ENCODE peak calls at places on chromosome 10, in four cellular contexts. A is HepG2, L is K562, G is GM12878. M is an unnamed sample.

GRCh38 chr10:9243861-9244515 is 1189.5 kb downstream of the GATA3 start:
- DNase-seq in A (no peak), G (no peak), L (no peak), M (no peak)

GRCh38 chr10:88198023-88198422 is 334.6 kb downstream of the PTEN start:
- DNase-seq in G (no peak), L (no peak), A (no peak), M (no peak)

GRCh38 chr10:78685466-78686163 is 383.2 kb upstream of the ZMIZ1 start:
- DNase-seq in A (no peak), L (no peak), G (no peak), M (no peak)

GRCh38 chr10:12448729-12449391 is 99.5 kb downstream of the CAMK1D start:
- DNase-seq in A (no peak), L (peak), G (peak), M (no peak)

GRCh38 chr10:69748621-69749020 is 53.1 kb upstream of the COL13A1 start:
- DNase-seq in L (no peak), A (no peak), G (no peak), M (no peak)

GRCh38 chr10:98201760-98202159 is 66.2 kb downstream of the LOXL4 start:
- DNase-seq in A (no peak), L (no peak), G (no peak), M (no peak)

GRCh38 chr10:128025437-128025836 is 100.8 kb downstream of the MKI67 start:
- DNase-seq in A (no peak), L (no peak), G (no peak), M (no peak)

GRCh38 chr10:92839191-92840085 is 8.9 kb upstream of the EXOC6 start:
- DNase-seq in G (no peak), L (peak), A (peak), M (peak)

GRCh38 chr10:29276251-29276850 is 12.5 kb upstream of the LYZL1 start:
- DNase-seq in A (no peak), L (no peak), G (no peak), M (no peak)

GRCh38 chr10:71473671-71474599 is 77.2 kb downstream of the CDH23 start:
- DNase-seq in G (no peak), A (no peak), L (no peak), M (no peak)

GRCh38 chr10:70295321-70295720 is 11.5 kb upstream of the NPFFR1 start:
- DNase-seq in G (no peak), A (no peak), L (no peak), M (no peak)

GRCh38 chr10:48587101-48587500 is 17.8 kb downstream of the ARHGAP22 start:
- DNase-seq in L (no peak), A (no peak), G (no peak), M (no peak)

GRCh38 chr10:58179238-58179637 is 88.5 kb downstream of the IPMK start:
- DNase-seq in L (peak), G (no peak), A (no peak), M (no peak)

GRCh38 chr10:84194424-84195043 is at the start of gene CDHR1:
- DNase-seq in A (no peak), L (peak), G (no peak), M (peak)

GRCh38 chr10:86168256-86168655 is 198.3 kb downstream of the GRID1 start:
- DNase-seq in A (no peak), G (no peak), L (no peak), M (no peak)

GRCh38 chr10:33412261-33413092 is 78.0 kb upstream of the NRP1 start:
- DNase-seq in A (no peak), G (no peak), L (no peak), M (no peak)

GRCh38 chr10:60236869-60237524 is 152.7 kb downstream of the ANK3 start:
- DNase-seq in L (no peak), A (no peak), G (peak), M (no peak)

GRCh38 chr10:110305767-110306451 is 1.2 kb upstream of the SMNDC1 start:
- DNase-seq in A (peak), G (peak), L (peak), M (no peak)

GRCh38 chr10:132606031-132606491 is 68.5 kb downstream of the INPP5A start:
- DNase-seq in A (no peak), L (no peak), G (no peak), M (no peak)

GRCh38 chr10:52879181-52879607 is 106.6 kb upstream of the MBL2 start:
- DNase-seq in G (no peak), L (no peak), A (no peak), M (no peak)

GRCh38 chr10:119470920-119471702 is 71.4 kb downstream of the RGS10 start:
- DNase-seq in A (no peak), L (no peak), G (no peak), M (no peak)

GRCh38 chr10:33819206-33819605 is 484.7 kb upstream of the NRP1 start:
- DNase-seq in A (no peak), L (no peak), G (no peak), M (peak)

GRCh38 chr10:48603421-48604038 is 1.3 kb downstream of the ARHGAP22 start:
- DNase-seq in G (no peak), L (no peak), A (no peak), M (peak)

GRCh38 chr10:35379226-35380137 is 43.2 kb downstream of the CCNY start:
- DNase-seq in G (peak), L (peak), A (no peak), M (no peak)

GRCh38 chr10:76202777-76203176 is 771.4 kb downstream of the LRMDA start:
- DNase-seq in G (no peak), L (no peak), A (no peak), M (no peak)

GRCh38 chr10:48946891-48947500 is 7.4 kb upstream of the LRRC18 start:
- DNase-seq in L (no peak), G (no peak), A (no peak), M (no peak)

GRCh38 chr10:43237631-43238446 is 29.0 kb downstream of the RASGEF1A start:
- DNase-seq in L (no peak), A (no peak), G (no peak), M (no peak)

GRCh38 chr10:58513189-58514101 is 773 bp downstream of the BICC1 start:
- DNase-seq in G (no peak), L (no peak), A (no peak), M (no peak)

GRCh38 chr10:105691811-105692210 is 1050.7 kb downstream of the SORCS3 start:
- DNase-seq in A (no peak), G (no peak), L (no peak), M (no peak)

GRCh38 chr10:71263376-71263775 is 51.0 kb downstream of the UNC5B start:
- DNase-seq in L (no peak), A (no peak), G (no peak), M (no peak)

GRCh38 chr10:103758294-103758681 is 97.1 kb downstream of the SH3PXD2A start:
- DNase-seq in L (no peak), A (peak), G (no peak), M (no peak)

GRCh38 chr10:90998733-90999511 is 78.0 kb upstream of the ANKRD1 start:
- DNase-seq in L (no peak), A (no peak), G (no peak), M (no peak)

GRCh38 chr10:49502358-49502757 is 36.6 kb downstream of the ERCC6 start:
- DNase-seq in G (no peak), A (no peak), L (no peak), M (no peak)

GRCh38 chr10:89352802-89353201 is 25.0 kb downstream of the IFIT3 start:
- DNase-seq in G (no peak), A (no peak), L (peak), M (no peak)

GRCh38 chr10:33025910-33026309 is 67.9 kb upstream of the ITGB1 start:
- DNase-seq in L (no peak), G (no peak), A (no peak), M (no peak)

GRCh38 chr10:47036771-47037170 is 125.5 kb downstream of the PTPN20 start:
- DNase-seq in A (no peak), L (no peak), G (no peak), M (no peak)

DNA sequence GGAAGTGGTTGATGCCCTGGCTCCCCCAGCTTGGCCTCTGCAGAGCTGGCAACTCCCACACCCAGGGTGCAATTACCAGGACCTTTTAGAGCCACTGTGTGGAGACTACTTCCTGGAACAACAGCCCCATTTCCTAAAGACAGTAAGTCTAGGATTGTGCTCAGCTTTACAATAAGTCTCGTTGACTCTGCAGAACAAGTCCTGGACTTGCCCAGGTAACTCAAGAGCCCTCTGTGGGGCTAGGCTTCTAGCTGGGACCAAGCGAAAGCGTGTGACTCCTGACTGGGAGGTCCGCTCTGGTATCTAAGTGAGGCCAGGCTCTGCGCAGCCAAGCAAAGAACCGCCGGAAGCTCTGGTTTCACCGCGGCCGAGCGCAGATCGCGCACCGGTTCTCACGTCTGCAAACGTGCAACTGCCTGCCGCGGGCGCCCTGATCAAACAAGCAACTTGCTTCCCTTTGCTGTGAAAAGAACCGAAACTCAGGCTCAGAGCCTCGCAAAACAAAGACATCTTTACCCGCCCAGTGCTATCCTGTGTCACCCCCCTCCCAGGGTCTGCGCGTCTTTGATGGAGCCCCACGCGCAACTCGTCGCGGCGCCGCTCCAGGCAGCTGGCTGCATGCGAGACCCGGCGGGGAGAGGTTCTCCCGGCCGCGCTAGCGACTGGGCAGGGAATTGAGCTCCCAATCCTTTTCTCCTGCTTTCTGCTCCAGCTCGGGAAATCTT is 4.4 kb upstream of the PDLIM1 start:
- DNase-seq in G (peak), L (peak), A (no peak), M (no peak)
- H2AFZ ChIP-seq in G (peak), L (peak), A (peak), M (peak)

GRCh38 chr10:113958631-113959382 is 84.9 kb upstream of the ADRB1 start:
- DNase-seq in L (no peak), G (no peak), A (peak), M (no peak)
- TF ChIP-seq EZH2 in L (no peak), G (no peak), A (no peak), M (no peak)

DNA sequence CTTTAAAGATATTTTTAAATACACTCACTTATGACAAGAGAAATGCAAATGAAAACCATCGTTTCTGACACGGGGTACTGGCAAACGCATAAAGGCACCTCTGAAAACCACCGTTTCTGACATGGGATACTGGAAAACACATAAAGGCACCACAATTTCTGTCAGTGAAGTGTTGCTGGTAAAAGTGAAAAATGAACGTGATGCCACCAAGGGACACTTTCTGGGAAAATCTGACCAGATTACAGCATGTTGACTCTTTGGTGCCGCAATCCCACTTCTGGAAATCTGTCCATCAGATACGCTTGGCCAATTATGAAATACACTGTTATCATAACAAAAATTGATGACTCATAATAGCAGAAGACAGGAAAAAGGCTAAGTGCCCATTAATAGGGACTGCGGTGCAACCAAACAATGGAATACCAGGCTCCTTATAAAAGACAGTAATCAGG is 131.7 kb downstream of the ZMYND11 start:
- DNase-seq in L (no peak), A (no peak), G (peak), M (no peak)
- TF ChIP-seq RFX5 in L (no peak), A (no peak), G (no peak), M (no peak)

GRCh38 chr10:31063839-31064238 is 32.2 kb upstream of the ZNF438 start:
- DNase-seq in A (no peak), L (no peak), G (no peak), M (no peak)
- H2AFZ ChIP-seq in A (no peak), L (no peak), G (no peak), M (no peak)

GRCh38 chr10:129972145-129972965 is 8.3 kb upstream of the EBF3 start:
- DNase-seq in L (no peak), G (no peak), A (no peak), M (no peak)

GRCh38 chr10:129971381-129972144 is 7.5 kb upstream of the EBF3 start:
- DNase-seq in L (peak), G (no peak), A (peak), M (no peak)

GRCh38 chr10:129970404-129971364 is 6.6 kb upstream of the EBF3 start:
- DNase-seq in A (no peak), G (no peak), L (no peak), M (no peak)

GRCh38 chr10:129973674-129974059 is 9.6 kb upstream of the EBF3 start:
- DNase-seq in L (no peak), A (no peak), G (no peak), M (no peak)

DNA sequence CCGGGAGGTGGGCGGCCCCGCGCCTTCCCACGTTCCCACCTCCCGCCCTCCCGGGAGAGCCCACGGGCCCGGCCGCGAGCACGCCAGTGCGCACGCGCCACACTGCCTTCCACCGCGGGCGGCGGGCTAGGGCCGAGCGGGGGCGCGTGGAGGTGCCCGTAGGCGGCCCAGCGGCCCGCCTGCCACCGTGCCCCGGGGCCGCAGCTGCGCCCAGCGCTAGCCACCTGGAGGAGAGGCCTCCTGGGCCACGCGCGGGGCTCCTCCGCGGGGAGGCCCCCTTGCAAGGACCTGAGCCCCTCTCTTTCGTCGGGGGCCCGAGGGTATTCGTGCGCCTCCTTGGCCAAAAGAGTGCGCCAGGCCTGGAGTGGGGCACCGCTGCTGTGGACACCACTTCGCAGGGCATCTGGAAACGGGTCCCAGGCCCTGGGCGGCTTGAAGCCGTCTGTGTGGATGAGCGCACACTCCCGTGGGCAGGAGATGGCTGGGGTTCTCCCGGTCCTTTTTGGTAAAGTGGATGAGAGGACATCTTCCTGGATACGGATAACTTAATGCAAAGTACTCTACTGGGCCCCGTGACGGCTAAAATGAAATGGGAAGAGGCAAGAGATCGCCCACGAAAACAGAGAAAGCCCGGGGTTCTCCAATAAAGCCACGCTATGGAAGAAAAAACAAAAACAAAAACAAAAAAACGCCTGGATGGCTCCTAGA is 9.0 kb upstream of the EBF3 start:
- DNase-seq in L (no peak), G (no peak), A (no peak), M (no peak)
- TF ChIP-seq EZH2 in L (no peak), G (no peak), A (no peak), M (peak)

DNA sequence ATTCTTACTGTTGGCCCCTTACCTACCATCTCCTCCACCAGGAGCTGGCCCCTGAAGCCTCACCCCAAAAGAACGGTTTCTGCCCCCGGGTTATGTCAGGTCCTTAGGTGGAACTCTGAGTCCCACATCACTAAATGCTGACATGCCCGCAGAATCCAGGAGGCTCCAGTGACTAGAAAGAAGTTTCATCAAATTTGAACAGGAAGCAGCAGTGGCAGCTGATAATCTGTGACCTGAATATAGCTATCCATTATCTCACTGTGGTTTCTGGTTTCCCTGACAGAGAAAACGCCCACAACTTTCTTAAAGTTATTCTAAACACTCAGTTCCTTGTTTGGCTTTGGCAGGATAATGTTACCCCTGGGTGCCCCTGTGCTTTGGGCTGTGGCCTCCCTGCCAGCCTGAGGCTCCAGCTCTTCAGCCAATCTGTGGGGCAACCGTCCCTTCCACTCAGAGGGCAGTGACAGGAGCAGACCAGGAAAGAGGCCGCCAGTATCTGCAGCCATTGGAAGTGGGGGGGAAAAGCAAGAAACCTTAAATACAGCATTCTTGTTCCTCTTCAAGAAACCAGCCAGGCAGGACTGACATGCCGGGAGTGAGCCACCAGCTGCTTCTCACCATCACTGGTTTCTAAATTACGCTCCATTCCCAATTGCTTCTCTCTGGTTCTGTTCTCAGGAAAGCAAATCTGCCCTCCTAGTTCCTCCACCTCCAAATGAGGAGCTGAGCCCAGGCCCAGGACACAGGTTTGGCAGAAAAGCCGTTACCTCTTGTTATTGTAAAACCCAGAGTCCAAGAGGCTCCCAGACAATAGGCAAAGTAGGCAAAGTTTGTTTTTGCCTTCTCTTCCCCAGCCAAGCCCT is 41.2 kb upstream of the VCL start:
- DNase-seq in G (peak), L (peak), A (no peak), M (no peak)
- TF ChIP-seq RFX5 in G (no peak), L (no peak), A (no peak), M (no peak)

GRCh38 chr10:101224910-101225823 is 4.1 kb downstream of the LBX1 start:
- DNase-seq in A (no peak), L (no peak), G (no peak), M (no peak)

GRCh38 chr10:101226506-101226887 is 2.8 kb downstream of the LBX1 start:
- DNase-seq in L (no peak), A (no peak), G (no peak), M (no peak)

GRCh38 chr10:101224060-101224909 is 5.0 kb downstream of the LBX1 start:
- DNase-seq in G (no peak), A (no peak), L (no peak), M (no peak)

GRCh38 chr10:101226888-101227736 is 2.2 kb downstream of the LBX1 start:
- DNase-seq in G (no peak), L (no peak), A (no peak), M (no peak)

GRCh38 chr10:101225846-101226361 is 3.4 kb downstream of the LBX1 start:
- DNase-seq in L (no peak), G (no peak), A (no peak), M (no peak)
- H2AFZ ChIP-seq in L (no peak), G (no peak), A (no peak), M (no peak)

M was measured in H1.